ENCODE peak calls at places on chromosomes 12 and 14, in nine cellular contexts. D is left ventricle myocardium inferior, M is fibroblast of lung, F is breast epithelium, N is pancreas, J is choroid plexus epithelial cell, I is AG04450, T is body of pancreas, O is heart right ventricle. P is an unnamed sample.

GRCh38 chr14:87960013-87960787 is 32.8 kb downstream of the GALC start:
- DNase-seq in T (no peak), F (no peak), D (no peak), M (no peak), O (no peak), I (no peak), N (no peak), J (no peak), P (no peak)

GRCh38 chr12:11089246-11089645 is 2.9 kb downstream of the TAS2R43 start:
- DNase-seq in D (no peak), F (no peak), O (no peak), I (no peak), T (no peak), J (no peak), N (no peak), M (no peak), P (no peak)

GRCh38 chr12:95700316-95700785 is 90.2 kb downstream of the NTN4 start:
- DNase-seq in I (peak; percentile 42), O (no peak), N (no peak), D (no peak), M (peak; percentile 99), F (no peak), J (peak; percentile 91), T (no peak), P (peak; percentile 80)

GRCh38 chr12:93892431-93893210 is 215.4 kb downstream of the CRADD start:
- DNase-seq in I (no peak), N (no peak), O (no peak), M (no peak), D (no peak), T (no peak), F (no peak), J (no peak), P (no peak)

GRCh38 chr14:26841361-26841760 is 243.5 kb upstream of the NOVA1 start:
- DNase-seq in N (no peak), D (no peak), I (no peak), J (peak; percentile 44), F (no peak), T (no peak), M (peak; percentile 36), O (no peak), P (no peak)

GRCh38 chr14:37157987-37158386 is 14.4 kb downstream of the SLC25A21 start:
- DNase-seq in I (no peak), T (no peak), J (no peak), F (no peak), D (no peak), O (no peak), M (no peak), N (no peak), P (no peak)

GRCh38 chr14:81125536-81125935 is 95.2 kb downstream of the GTF2A1 start:
- DNase-seq in D (no peak), M (no peak), I (no peak), N (no peak), J (no peak), O (no peak), F (no peak), T (no peak), P (no peak)

GRCh38 chr14:53273671-53274072 is 120.5 kb upstream of the DDHD1 start:
- DNase-seq in D (peak; percentile 23), F (no peak), N (no peak), I (no peak), T (no peak), M (no peak), O (peak; percentile 11), J (peak; percentile 37), P (no peak)

GRCh38 chr12:68370006-68370590 is 37.9 kb upstream of the MDM1 start:
- DNase-seq in N (no peak), I (no peak), T (no peak), F (no peak), D (no peak), J (peak; percentile 24), M (no peak), O (no peak), P (no peak)

GRCh38 chr14:58491593-58491992 is 64.1 kb downstream of the KIAA0586 start:
- DNase-seq in F (no peak), T (no peak), D (no peak), J (peak; percentile 40), N (no peak), O (no peak), I (no peak), M (peak; percentile 44), P (peak; percentile 1)

GRCh38 chr14:104856157-104856868 is 8.8 kb upstream of the CEP170B start:
- DNase-seq in M (no peak), T (no peak), I (no peak), O (no peak), D (no peak), F (peak; percentile 40), N (peak; percentile 9), J (no peak), P (no peak)

GRCh38 chr12:65892905-65893304 is 68.6 kb downstream of the HMGA2 start:
- DNase-seq in O (no peak), F (no peak), T (no peak), I (no peak), M (peak; percentile 83), J (peak; percentile 66), D (no peak), N (no peak), P (no peak)

GRCh38 chr12:112524676-112525425 is 106.1 kb downstream of the PTPN11 start:
- DNase-seq in D (no peak), M (peak; percentile 37), J (peak; percentile 74), N (no peak), O (no peak), I (no peak), F (no peak), T (no peak), P (no peak)

GRCh38 chr12:123319273-123319672 is 45.4 kb downstream of the SBNO1 start:
- DNase-seq in D (no peak), T (no peak), O (no peak), J (no peak), I (no peak), N (no peak), F (no peak), M (no peak), P (no peak)

GRCh38 chr12:1054103-1054838 is 63.2 kb downstream of the ERC1 start:
- DNase-seq in M (no peak), D (no peak), T (no peak), I (no peak), J (no peak), N (no peak), O (no peak), F (no peak), P (no peak)

GRCh38 chr14:71361335-71361734 is 454.1 kb downstream of the PCNX1 start:
- DNase-seq in N (no peak), O (no peak), M (peak; percentile 51), J (peak; percentile 57), I (no peak), F (no peak), D (no peak), T (no peak), P (no peak)

GRCh38 chr12:20370841-20371240 is 2.5 kb downstream of the PDE3A start:
- DNase-seq in D (no peak), I (no peak), O (no peak), T (no peak), M (no peak), F (no peak), N (no peak), J (no peak), P (no peak)
- H3K4me3 ChIP-seq in D (peak overlapping the region; percentile 82), I (no peak overlapping the region), O (peak overlapping the region; percentile 79), T (no peak overlapping the region), M (no peak overlapping the region), F (peak overlapping the region; percentile 27), N (peak overlapping the region; percentile 43), J (no peak overlapping the region), P (no peak overlapping the region)

GRCh38 chr12:4766445-4766844 is 46.2 kb downstream of the GALNT8 start:
- DNase-seq in I (no peak), F (no peak), J (no peak), D (no peak), T (no peak), M (no peak), O (no peak), N (no peak), P (no peak)

GRCh38 chr12:4767181-4767580 is 47.0 kb downstream of the GALNT8 start:
- DNase-seq in J (no peak), N (no peak), O (no peak), T (no peak), F (no peak), M (no peak), D (no peak), I (no peak), P (no peak)

GRCh38 chr12:4769073-4769472 is 48.9 kb downstream of the GALNT8 start:
- DNase-seq in J (no peak), T (no peak), O (no peak), D (no peak), F (no peak), M (no peak), I (no peak), N (no peak), P (no peak)

GRCh38 chr12:4762773-4763172 is 42.6 kb downstream of the GALNT8 start:
- DNase-seq in M (no peak), F (no peak), D (no peak), N (no peak), O (no peak), J (no peak), I (no peak), T (no peak), P (no peak)

GRCh38 chr12:4763549-4763948 is 43.3 kb downstream of the GALNT8 start:
- DNase-seq in J (peak; percentile 3), F (no peak), T (no peak), I (no peak), M (no peak), O (no peak), N (no peak), D (no peak), P (no peak)
- TF ChIP-seq CTCF in J (peak; percentile 26), F (no peak), T (no peak), I (no peak), M (peak; percentile 17), O (no peak), N (no peak), D (no peak), P (no peak)

GRCh38 chr12:114674201-114675047 is 9.6 kb downstream of the TBX3 start:
- DNase-seq in D (no peak), O (no peak), N (no peak), J (no peak), I (no peak), F (no peak), M (no peak), T (no peak), P (no peak)
- H3K4me3 ChIP-seq in D (peak overlapping the region; percentile 51), O (no peak overlapping the region), N (no peak overlapping the region), J (no peak overlapping the region), I (peak overlapping the region; percentile 59), F (peak overlapping the region; percentile 84), M (peak overlapping the region; percentile 39), T (no peak overlapping the region), P (no peak overlapping the region)

DNA sequence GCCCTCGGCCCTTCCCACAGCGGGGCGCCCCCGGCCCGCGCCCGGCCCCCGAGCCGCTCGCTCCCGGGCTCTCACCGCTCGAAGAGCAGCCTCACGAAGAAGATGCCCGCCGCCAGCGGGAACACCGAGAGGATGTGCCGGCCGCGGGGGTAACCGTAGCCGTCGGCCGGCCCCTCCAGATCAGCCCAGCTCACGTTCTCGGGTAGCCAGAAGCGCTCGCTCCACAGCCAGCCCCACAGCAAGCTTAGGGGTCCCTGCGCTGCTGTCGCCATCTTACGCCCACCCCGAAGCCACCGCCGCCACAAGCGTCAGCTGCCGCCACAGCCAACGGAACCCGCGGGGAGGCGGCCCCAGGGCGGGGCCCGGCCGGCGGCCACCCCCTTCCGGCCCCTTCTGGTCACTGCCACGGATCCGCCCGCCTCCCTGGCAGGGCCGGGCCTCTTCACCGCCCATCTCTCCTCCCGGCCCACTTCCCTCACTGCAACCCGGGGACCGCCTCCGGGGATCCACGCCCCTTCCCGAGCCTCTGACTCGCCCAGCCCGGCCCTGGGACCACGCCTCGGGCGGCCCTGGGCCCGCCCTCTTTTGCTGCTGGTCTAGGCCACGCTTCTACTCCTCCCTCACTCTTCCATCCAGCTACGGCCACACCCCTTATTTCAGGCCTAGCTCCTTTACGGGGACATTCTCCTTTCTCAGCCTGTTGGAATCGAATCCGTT is at the start of gene CERS5:
- DNase-seq in O (peak; percentile 99), M (peak; percentile 98), N (peak; percentile 98), F (peak; percentile 99), I (peak; percentile 96), T (peak; percentile 98), J (peak; percentile 99), D (peak; percentile 99), P (peak; percentile 93)
- TF ChIP-seq CTCF in O (peak; percentile 22), M (no peak), N (peak; percentile 32), F (peak; percentile 69), I (no peak), T (no peak), J (no peak), D (peak; percentile 46), P (no peak)